ENCODE peak calls at places on chromosomes 5 and 9, in four cellular contexts. One of them, this sample, is unnamed.

GRCh38 chr9:86749530-86750275 is 197.6 kb downstream of the GAS1 start:
- DNase-seq in H9: no peak
- DNase-seq in IMR-90: peak; percentile 94
- DNase-seq in H1: no peak
- DNase-seq in this sample: no peak

GRCh38 chr5:86374611-86375010 is 243.1 kb upstream of the COX7C start:
- DNase-seq in H9: no peak
- DNase-seq in H1: no peak
- DNase-seq in IMR-90: no peak
- DNase-seq in this sample: no peak

GRCh38 chr9:76297721-76298239 is 96.4 kb downstream of the RFK start:
- DNase-seq in H9: no peak
- DNase-seq in H1: no peak
- DNase-seq in IMR-90: peak; percentile 33
- DNase-seq in this sample: no peak

GRCh38 chr5:14534773-14535172 is 46.8 kb upstream of the OTULINL start:
- DNase-seq in H1: no peak
- DNase-seq in H9: no peak
- DNase-seq in IMR-90: no peak
- DNase-seq in this sample: peak; percentile 22

GRCh38 chr9:37937403-37937802 is 33.5 kb upstream of the SLC25A51 start:
- DNase-seq in H9: no peak
- DNase-seq in H1: no peak
- DNase-seq in IMR-90: no peak
- DNase-seq in this sample: no peak

GRCh38 chr5:65102826-65103673 is 334.3 kb downstream of the CWC27 start:
- DNase-seq in IMR-90: peak; percentile 15
- DNase-seq in H1: peak; percentile 75
- DNase-seq in H9: peak; percentile 76
- DNase-seq in this sample: peak; percentile 84

GRCh38 chr5:77816686-77817085 is 40.5 kb upstream of the TBCA start:
- DNase-seq in H1: no peak
- DNase-seq in H9: no peak
- DNase-seq in IMR-90: no peak
- DNase-seq in this sample: no peak

GRCh38 chr5:2780421-2781171 is 29.1 kb upstream of the IRX2 start:
- DNase-seq in H1: no peak
- DNase-seq in H9: peak; percentile 90
- DNase-seq in IMR-90: no peak
- DNase-seq in this sample: peak; percentile 95

GRCh38 chr5:30040483-30041116 is 1152.9 kb upstream of the CDH6 start:
- DNase-seq in IMR-90: peak; percentile 31
- DNase-seq in H9: peak; percentile 68
- DNase-seq in H1: peak; percentile 67
- DNase-seq in this sample: peak; percentile 88

GRCh38 chr9:84778537-84778936 is 109.0 kb downstream of the NTRK2 start:
- DNase-seq in H1: no peak
- DNase-seq in H9: no peak
- DNase-seq in IMR-90: no peak
- DNase-seq in this sample: no peak

GRCh38 chr9:120689860-120690259 is 24.4 kb downstream of the MEGF9 start:
- DNase-seq in IMR-90: peak; percentile 46
- DNase-seq in H9: no peak
- DNase-seq in H1: no peak
- DNase-seq in this sample: no peak

GRCh38 chr5:177427919-177428573 is 1.6 kb downstream of the GRK6 start:
- DNase-seq in IMR-90: no peak
- DNase-seq in H9: no peak
- DNase-seq in H1: no peak
- DNase-seq in this sample: no peak

GRCh38 chr9:3331801-3332200 is 194.0 kb downstream of the RFX3 start:
- DNase-seq in H9: no peak
- DNase-seq in IMR-90: no peak
- DNase-seq in H1: no peak
- DNase-seq in this sample: peak; percentile 54

GRCh38 chr9:99169982-99170761 is 51.6 kb downstream of the ALG2 start:
- DNase-seq in H1: no peak
- DNase-seq in IMR-90: no peak
- DNase-seq in H9: peak; percentile 72
- DNase-seq in this sample: peak; percentile 71

GRCh38 chr9:99166149-99166548 is 55.6 kb downstream of the ALG2 start:
- DNase-seq in H9: no peak
- DNase-seq in IMR-90: no peak
- DNase-seq in H1: no peak
- DNase-seq in this sample: no peak

GRCh38 chr9:99167694-99168093 is 54.0 kb downstream of the ALG2 start:
- DNase-seq in H1: no peak
- DNase-seq in IMR-90: no peak
- DNase-seq in H9: no peak
- DNase-seq in this sample: no peak

GRCh38 chr9:99169086-99169485 is 52.7 kb downstream of the ALG2 start:
- DNase-seq in H1: no peak
- DNase-seq in H9: no peak
- DNase-seq in IMR-90: no peak
- DNase-seq in this sample: no peak

DNA sequence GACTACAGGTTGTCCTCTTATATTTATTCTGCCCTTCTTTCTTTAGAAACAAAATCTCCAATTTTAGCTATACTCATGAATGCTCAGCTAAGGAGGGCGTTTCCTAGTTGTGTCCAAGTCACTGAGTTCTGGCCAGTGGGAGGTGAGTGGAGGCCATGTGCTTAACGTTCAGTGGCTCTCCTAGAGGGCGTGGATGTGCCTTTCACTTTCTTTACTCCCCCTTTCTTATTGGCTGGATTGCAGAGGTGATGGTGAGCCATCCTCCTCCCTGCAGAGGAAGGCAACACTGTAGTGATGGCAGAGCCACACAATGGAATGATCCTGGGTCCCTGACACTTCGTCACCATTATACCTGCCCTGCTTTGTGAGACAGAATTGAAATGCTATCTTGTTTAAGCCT is 54.6 kb downstream of the ALG2 start:
- DNase-seq in H9: no peak
- DNase-seq in IMR-90: no peak
- DNase-seq in H1: no peak
- DNase-seq in this sample: no peak
- H3K56ac ChIP-seq in H9: no peak overlapping the region
- H3K56ac ChIP-seq in IMR-90: no peak overlapping the region
- H3K56ac ChIP-seq in H1: no peak overlapping the region
- H3K56ac ChIP-seq in this sample: no peak overlapping the region

GRCh38 chr9:34653610-34654072 is 1.7 kb downstream of the IL11RA start:
- DNase-seq in H9: no peak
- DNase-seq in H1: no peak
- DNase-seq in IMR-90: peak; percentile 20
- DNase-seq in this sample: no peak

GRCh38 chr9:34652608-34653007 is 623 bp downstream of the IL11RA start:
- DNase-seq in H9: no peak
- DNase-seq in H1: no peak
- DNase-seq in IMR-90: no peak
- DNase-seq in this sample: no peak

GRCh38 chr9:34655394-34655793 is 3.4 kb downstream of the IL11RA start:
- DNase-seq in H1: no peak
- DNase-seq in IMR-90: no peak
- DNase-seq in H9: no peak
- DNase-seq in this sample: no peak

GRCh38 chr9:34653131-34653530 is 1.1 kb downstream of the IL11RA start:
- DNase-seq in H9: no peak
- DNase-seq in IMR-90: peak; percentile 52
- DNase-seq in H1: no peak
- DNase-seq in this sample: no peak

DNA sequence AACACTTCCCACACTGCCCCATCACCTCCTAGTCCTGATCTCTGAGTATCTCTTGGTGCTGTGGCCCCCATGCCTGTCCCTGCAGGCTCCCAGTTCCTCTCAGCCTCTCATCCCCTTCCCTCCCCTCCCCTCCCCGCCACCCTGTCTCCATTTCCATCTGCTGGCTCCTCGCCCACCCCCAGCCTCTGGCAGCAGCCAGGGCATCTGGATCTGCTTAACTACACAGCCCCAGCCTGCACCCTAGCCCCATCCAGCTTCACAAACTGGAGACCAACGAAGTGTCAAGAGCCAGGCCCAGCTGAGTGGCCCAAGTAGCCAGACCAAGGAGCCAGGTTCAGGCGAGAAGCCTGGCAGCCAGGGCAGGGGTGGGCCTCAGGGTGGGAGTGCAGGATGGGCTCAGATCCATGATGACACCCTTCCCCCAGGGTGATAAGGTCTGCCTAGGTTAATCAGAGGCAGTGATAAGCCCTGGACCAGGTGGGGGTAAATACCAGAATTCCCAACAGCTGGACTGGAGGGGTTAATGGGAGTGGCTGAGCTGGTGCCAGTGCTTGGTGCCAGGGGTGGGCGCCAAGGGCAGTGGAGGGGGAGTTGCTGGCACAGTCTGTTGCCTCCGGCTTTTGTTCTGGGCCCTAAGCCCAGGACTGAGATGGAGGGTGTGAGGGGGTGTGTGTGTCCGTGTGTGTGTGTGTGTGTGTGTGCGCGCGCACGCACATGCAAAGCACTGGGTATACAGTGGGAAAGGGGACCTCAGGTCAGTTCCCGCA is 2.5 kb downstream of the IL11RA start:
- DNase-seq in H9: no peak
- DNase-seq in IMR-90: peak; percentile 57
- DNase-seq in H1: no peak
- DNase-seq in this sample: no peak
- H2AK5ac ChIP-seq in H9: no peak overlapping the region
- H2AK5ac ChIP-seq in IMR-90: peak overlapping the region; percentile 97
- H2AK5ac ChIP-seq in H1: no peak overlapping the region
- H2AK5ac ChIP-seq in this sample: no peak overlapping the region

DNA sequence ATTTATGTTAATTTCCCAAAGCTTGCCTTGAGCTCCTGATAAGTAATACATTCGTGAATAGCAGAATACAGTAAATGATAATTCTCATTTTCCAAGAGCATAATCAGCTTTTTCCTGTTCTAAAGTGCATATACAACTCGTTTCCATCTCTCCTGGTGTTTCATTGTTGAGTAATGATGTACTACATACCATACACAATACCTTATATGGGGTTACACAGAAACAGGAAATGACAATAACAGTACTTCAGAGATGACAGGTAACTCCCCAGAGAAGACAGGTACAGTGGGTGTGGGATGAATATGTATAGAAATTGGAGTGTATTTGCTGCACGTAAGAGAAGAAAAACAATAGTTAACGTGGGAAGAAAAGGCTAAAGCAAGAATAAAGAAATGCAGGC is 287.1 kb downstream of the TENT4A start:
- DNase-seq in IMR-90: no peak
- DNase-seq in H9: no peak
- DNase-seq in H1: no peak
- DNase-seq in this sample: no peak
- H3K56ac ChIP-seq in IMR-90: no peak overlapping the region
- H3K56ac ChIP-seq in H9: no peak overlapping the region
- H3K56ac ChIP-seq in H1: no peak overlapping the region
- H3K56ac ChIP-seq in this sample: no peak overlapping the region

GRCh38 chr9:129458155-129458661 is 162.7 kb downstream of the C9orf50 start:
- DNase-seq in H1: no peak
- DNase-seq in IMR-90: no peak
- DNase-seq in H9: no peak
- DNase-seq in this sample: no peak
- H2AK5ac ChIP-seq in H1: peak overlapping the region; percentile 2
- H2AK5ac ChIP-seq in IMR-90: peak overlapping the region; percentile 91
- H2AK5ac ChIP-seq in H9: no peak overlapping the region
- H2AK5ac ChIP-seq in this sample: peak overlapping the region; percentile 82

DNA sequence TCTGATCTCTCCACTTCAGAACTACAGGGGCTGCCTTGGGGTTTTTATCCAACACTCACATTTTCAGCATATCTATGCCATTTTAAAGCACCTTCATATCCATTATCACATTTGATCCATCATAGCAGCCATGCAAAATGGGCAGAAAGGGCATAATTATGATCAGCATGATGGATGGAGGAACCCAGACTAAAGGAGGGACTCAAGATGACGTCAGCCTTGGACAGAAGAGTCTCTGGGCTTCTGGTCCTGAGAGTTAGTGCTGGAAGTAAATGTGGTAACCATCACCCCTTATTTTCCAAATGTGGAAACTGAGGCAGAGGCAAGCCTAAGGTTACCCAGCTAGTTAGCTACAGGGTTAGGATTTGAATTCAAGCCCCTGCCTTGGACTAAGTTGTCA is 273.1 kb downstream of the DRD1 start:
- DNase-seq in H9: no peak
- DNase-seq in IMR-90: no peak
- DNase-seq in H1: no peak
- DNase-seq in this sample: no peak
- H3K56ac ChIP-seq in H9: no peak overlapping the region
- H3K56ac ChIP-seq in IMR-90: no peak overlapping the region
- H3K56ac ChIP-seq in H1: no peak overlapping the region
- H3K56ac ChIP-seq in this sample: no peak overlapping the region

GRCh38 chr9:113600871-113601545 is 137.5 kb downstream of the RGS3 start:
- DNase-seq in H1: no peak
- DNase-seq in H9: no peak
- DNase-seq in IMR-90: no peak
- DNase-seq in this sample: no peak

GRCh38 chr9:113598883-113599282 is 135.4 kb downstream of the RGS3 start:
- DNase-seq in H9: peak; percentile 21
- DNase-seq in IMR-90: no peak
- DNase-seq in H1: no peak
- DNase-seq in this sample: no peak

GRCh38 chr9:113602126-113603119 is 138.9 kb downstream of the RGS3 start:
- DNase-seq in H1: peak; percentile 87
- DNase-seq in IMR-90: peak; percentile 88
- DNase-seq in H9: peak; percentile 93
- DNase-seq in this sample: peak; percentile 82

GRCh38 chr9:113599647-113600476 is 136.3 kb downstream of the RGS3 start:
- DNase-seq in H1: no peak
- DNase-seq in IMR-90: peak; percentile 93
- DNase-seq in H9: peak; percentile 69
- DNase-seq in this sample: peak; percentile 94

DNA sequence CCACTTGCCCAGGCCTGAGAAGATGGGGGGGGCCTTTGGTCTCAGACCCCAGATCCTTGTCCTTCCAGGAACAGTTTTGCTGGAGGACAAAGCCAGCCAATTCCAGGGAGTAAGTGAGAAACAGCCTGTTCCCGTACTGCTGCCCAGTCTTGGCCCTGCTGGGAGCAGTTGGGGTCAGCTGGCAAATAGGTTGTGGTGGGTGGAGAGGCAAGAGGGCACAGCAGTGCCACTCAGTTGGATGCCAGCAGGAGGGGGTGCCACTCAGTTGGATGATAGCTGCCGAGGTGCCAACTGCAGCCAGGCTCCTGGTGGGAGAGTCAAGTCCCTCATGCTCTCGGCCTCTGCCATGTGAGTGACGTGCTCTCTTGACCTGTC is 136.9 kb downstream of the RGS3 start:
- DNase-seq in H9: no peak
- DNase-seq in H1: no peak
- DNase-seq in IMR-90: no peak
- DNase-seq in this sample: no peak
- H2AK5ac ChIP-seq in H9: no peak overlapping the region
- H2AK5ac ChIP-seq in H1: peak overlapping the region; percentile 26
- H2AK5ac ChIP-seq in IMR-90: peak overlapping the region; percentile 96
- H2AK5ac ChIP-seq in this sample: no peak overlapping the region

This sample was measured in mesendoderm.